ENCODE peak calls at places on chromosomes 6 and 20, in four cellular contexts. H, E, U and R are unnamed samples.

GRCh38 chr6:4664117-4664626 is 112.0 kb upstream of the CDYL start:
- DNase-seq in H (peak), E (no peak), U (no peak), R (no peak)

GRCh38 chr6:33851959-33852358 is 48.2 kb upstream of the MLN start:
- DNase-seq in H (peak), E (peak), U (no peak), R (no peak)

GRCh38 chr6:68343901-68344300 is 291.2 kb upstream of the ADGRB3 start:
- DNase-seq in H (peak), E (peak), U (no peak), R (peak)

GRCh38 chr6:88492824-88493223 is 326.7 kb upstream of the CNR1 start:
- DNase-seq in H (peak), E (peak), U (no peak), R (peak)

GRCh38 chr20:24828992-24829648 is 119.9 kb upstream of the CST7 start:
- DNase-seq in H (no peak), E (no peak), U (no peak), R (no peak)

GRCh38 chr6:110664933-110665332 is 150.3 kb downstream of the CDK19 start:
- DNase-seq in H (no peak), E (no peak), U (no peak), R (no peak)

GRCh38 chr6:79570129-79570801 is 33.0 kb upstream of the LCA5 start:
- DNase-seq in H (no peak), E (peak), U (no peak), R (peak)

GRCh38 chr6:24859132-24859531 is 60.4 kb upstream of the ARMH2 start:
- DNase-seq in H (no peak), E (no peak), U (no peak), R (no peak)

GRCh38 chr20:64160536-64161495 is 3.4 kb upstream of the MYT1 start:
- DNase-seq in H (no peak), E (no peak), U (no peak), R (no peak)

GRCh38 chr20:50003253-50003656 is 20.5 kb downstream of the SNAI1 start:
- DNase-seq in H (no peak), E (no peak), U (no peak), R (no peak)

GRCh38 chr6:90121982-90122381 is 174.7 kb downstream of the BACH2 start:
- DNase-seq in H (no peak), E (no peak), U (no peak), R (no peak)

GRCh38 chr6:14876778-14877613 is 368.9 kb upstream of the JARID2 start:
- DNase-seq in H (no peak), E (no peak), U (peak), R (no peak)

GRCh38 chr6:124978451-124979293 is 16.4 kb downstream of the RNF217 start:
- DNase-seq in H (no peak), E (no peak), U (no peak), R (no peak)

GRCh38 chr6:105326838-105327745 is 75.8 kb downstream of the PREP start:
- DNase-seq in H (no peak), E (no peak), U (no peak), R (no peak)

GRCh38 chr20:46043556-46043955 is 14.5 kb downstream of the SLC12A5 start:
- DNase-seq in H (no peak), E (no peak), U (no peak), R (no peak)

GRCh38 chr6:24667378-24667803 is 514 bp downstream of the ACOT13 start:
- DNase-seq in H (no peak), E (peak), U (no peak), R (peak)

GRCh38 chr6:150528648-150529285 is 70.9 kb upstream of the PLEKHG1 start:
- DNase-seq in H (no peak), E (no peak), U (no peak), R (no peak)

GRCh38 chr20:51584737-51585136 is 42.2 kb upstream of the NFATC2 start:
- DNase-seq in H (no peak), E (no peak), U (no peak), R (no peak)

GRCh38 chr6:157861184-157861583 is 38.1 kb downstream of the SNX9 start:
- DNase-seq in H (peak), E (no peak), U (no peak), R (no peak)

GRCh38 chr6:157273756-157274088 is 49.6 kb downstream of the TMEM242 start:
- DNase-seq in H (peak), E (peak), U (no peak), R (peak)

GRCh38 chr6:50030777-50031562 is 9.2 kb upstream of the DEFB110 start:
- DNase-seq in H (peak), E (peak), U (no peak), R (peak)

GRCh38 chr6:31579546-31580445 is 2.4 kb downstream of the LTB start:
- DNase-seq in H (no peak), E (no peak), U (no peak), R (no peak)

GRCh38 chr6:169158182-169158573 is 95.5 kb downstream of the THBS2 start:
- DNase-seq in H (no peak), E (no peak), U (no peak), R (peak)

GRCh38 chr20:5377484-5377883 is 60.7 kb upstream of the PROKR2 start:
- DNase-seq in H (no peak), E (no peak), U (no peak), R (no peak)

GRCh38 chr20:43726811-43727338 is at the start of gene GTSF1L:
- DNase-seq in H (no peak), E (no peak), U (no peak), R (no peak)

GRCh38 chr20:7967199-7967844 is 27.1 kb upstream of the HAO1 start:
- DNase-seq in H (no peak), E (no peak), U (no peak), R (no peak)

GRCh38 chr6:113361014-113361645 is 496.0 kb upstream of the MARCKS start:
- DNase-seq in H (no peak), E (peak), U (no peak), R (no peak)

DNA sequence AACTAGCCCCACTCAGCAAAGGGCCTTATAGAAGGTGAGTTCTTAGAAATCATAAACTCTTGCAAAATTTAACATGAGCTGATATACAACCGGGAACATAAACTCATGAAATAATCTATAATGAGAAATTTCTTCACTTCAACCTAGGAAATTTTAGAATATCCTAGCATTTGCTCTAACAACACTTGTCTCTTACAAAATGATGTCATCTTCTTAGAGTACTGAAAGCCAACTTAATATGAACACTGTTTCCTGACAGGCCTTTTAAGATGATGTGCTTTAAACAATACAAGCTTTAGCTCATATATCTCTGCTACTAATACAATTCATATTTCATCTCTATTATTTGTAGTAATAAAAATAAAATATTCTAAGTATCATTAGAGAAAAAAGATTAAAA is 932 bp downstream of the PACRG start:
- DNase-seq in H (no peak), E (no peak), U (no peak), R (no peak)
- TF ChIP-seq ZBTB33 in H (no peak), E (no peak), U (no peak), R (no peak)

GRCh38 chr6:6891074-6891754 is 216.5 kb upstream of the RREB1 start:
- DNase-seq in H (no peak), E (no peak), U (no peak), R (no peak)
- TF ChIP-seq TAF1 in H (no peak), E (no peak), U (no peak), R (no peak)

DNA sequence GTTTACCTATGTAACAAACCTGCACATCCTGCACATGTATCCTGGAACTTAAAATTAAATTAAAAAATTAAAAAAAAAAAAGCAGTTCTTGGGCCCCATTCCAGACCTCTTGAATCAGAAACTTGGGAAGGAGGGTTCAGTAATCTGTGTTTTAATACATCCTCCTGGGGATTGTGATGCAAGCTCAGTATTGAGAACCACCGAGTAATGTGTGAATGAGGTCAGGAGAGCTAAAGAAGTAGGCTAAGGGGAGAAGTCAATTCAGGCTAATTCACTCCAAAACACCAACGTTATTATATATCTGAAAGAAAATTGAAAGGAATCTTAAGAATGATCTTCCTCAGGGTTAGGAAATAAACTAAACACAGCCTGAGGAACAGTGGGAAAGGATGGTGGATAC is 120.4 kb downstream of the RNF144B start:
- DNase-seq in H (no peak), E (no peak), U (no peak), R (no peak)
- TF ChIP-seq ZBTB33 in H (no peak), E (no peak), U (no peak), R (no peak)

GRCh38 chr6:53888931-53889330 is 94.1 kb downstream of the LRRC1 start:
- DNase-seq in H (no peak), E (no peak), U (no peak), R (no peak)

GRCh38 chr6:53892707-53893106 is 97.9 kb downstream of the LRRC1 start:
- DNase-seq in H (no peak), E (no peak), U (no peak), R (no peak)

GRCh38 chr6:53898026-53898795 is 103.4 kb downstream of the LRRC1 start:
- DNase-seq in H (no peak), E (no peak), U (no peak), R (no peak)

GRCh38 chr6:53896237-53896636 is 101.4 kb downstream of the LRRC1 start:
- DNase-seq in H (no peak), E (peak), U (no peak), R (no peak)

GRCh38 chr6:53894086-53894485 is 99.3 kb downstream of the LRRC1 start:
- DNase-seq in H (no peak), E (no peak), U (no peak), R (no peak)
- TF ChIP-seq TAF1 in H (no peak), E (no peak), U (no peak), R (no peak)

DNA sequence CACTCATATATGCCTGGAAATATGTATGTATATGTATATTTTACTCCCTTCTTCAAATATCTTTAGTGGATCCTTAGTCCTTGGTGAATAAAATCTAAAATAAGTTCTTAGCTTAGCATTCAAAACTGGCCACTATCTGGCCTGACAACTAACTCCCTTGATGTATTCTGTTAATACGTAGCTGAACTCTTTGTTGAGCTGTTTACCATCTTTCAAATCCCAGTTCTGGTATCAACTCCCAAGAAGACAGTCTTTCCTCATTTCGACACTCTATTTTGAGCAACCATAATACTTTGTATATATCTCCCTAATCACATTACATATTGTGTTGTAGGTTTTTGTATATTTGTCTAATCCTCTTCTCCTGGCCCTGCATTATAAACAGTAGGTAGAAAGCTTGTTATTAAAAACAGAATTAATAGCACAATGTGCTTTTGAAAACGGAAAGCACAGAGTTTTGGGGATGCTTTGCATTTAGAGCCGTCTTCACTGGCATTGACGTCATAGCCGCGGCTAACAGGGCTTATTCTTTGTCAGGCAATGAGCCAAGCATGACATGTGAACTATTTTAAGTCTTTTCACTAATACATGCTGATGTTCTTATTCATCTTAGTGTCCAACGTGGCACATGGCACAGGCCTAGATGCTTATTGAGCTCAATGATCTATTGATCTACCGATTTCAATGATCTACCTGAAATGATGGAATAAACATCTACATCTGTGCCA is 47.2 kb upstream of the CCN2 start:
- DNase-seq in H (no peak), E (no peak), U (no peak), R (no peak)
- TF ChIP-seq ZBTB33 in H (no peak), E (no peak), U (no peak), R (no peak)